ENCODE peak calls at places on chromosomes 2 and 18, in four cellular contexts. J, L, F and W are unnamed samples.

GRCh38 chr2:158969717-158970521 is 1.5 kb downstream of the TANC1 start:
- DNase-seq in J (no peak), L (no peak), F (no peak), W (peak; percentile 44)

GRCh38 chr18:26406854-26407517 is 141.4 kb downstream of the KCTD1 start:
- DNase-seq in J (no peak), L (no peak), F (no peak), W (no peak)

GRCh38 chr2:288002-288742 is at the start of gene ALKAL2:
- DNase-seq in J (no peak), L (no peak), F (no peak), W (peak; percentile 44)

GRCh38 chr2:38690499-38691420 is 24.8 kb downstream of the GALM start:
- DNase-seq in J (no peak), L (peak; percentile 85), F (peak; percentile 72), W (no peak)

GRCh38 chr2:210203162-210203561 is 22.1 kb downstream of the ACADL start:
- DNase-seq in J (no peak), L (no peak), F (no peak), W (no peak)

GRCh38 chr2:147045113-147045512 is 799.7 kb upstream of the ACVR2A start:
- DNase-seq in J (peak; percentile 15), L (peak; percentile 45), F (peak; percentile 8), W (peak; percentile 76)

GRCh38 chr2:46481541-46482193 is 2.3 kb downstream of the TMEM247 start:
- DNase-seq in J (no peak), L (no peak), F (no peak), W (no peak)

GRCh38 chr2:235608200-235608591 is 114.4 kb downstream of the AGAP1 start:
- DNase-seq in J (no peak), L (no peak), F (no peak), W (no peak)

GRCh38 chr2:96098900-96099590 is 17.3 kb downstream of the ADRA2B start:
- DNase-seq in J (no peak), L (no peak), F (no peak), W (peak; percentile 9)

GRCh38 chr2:129255610-129256313 is 723.7 kb upstream of the RAB6C start:
- DNase-seq in J (no peak), L (no peak), F (no peak), W (no peak)

GRCh38 chr2:8053241-8053640 is 628.6 kb upstream of the ID2 start:
- DNase-seq in J (no peak), L (no peak), F (no peak), W (no peak)

GRCh38 chr2:6986894-6987487 is 69.8 kb downstream of the RNF144A start:
- DNase-seq in J (no peak), L (peak; percentile 61), F (no peak), W (no peak)

GRCh38 chr2:64675860-64676259 is 22.1 kb upstream of the SERTAD2 start:
- DNase-seq in J (no peak), L (peak; percentile 51), F (peak; percentile 12), W (no peak)

GRCh38 chr2:143608758-143609157 is 479.5 kb downstream of the ARHGAP15 start:
- DNase-seq in J (no peak), L (no peak), F (no peak), W (no peak)

DNA sequence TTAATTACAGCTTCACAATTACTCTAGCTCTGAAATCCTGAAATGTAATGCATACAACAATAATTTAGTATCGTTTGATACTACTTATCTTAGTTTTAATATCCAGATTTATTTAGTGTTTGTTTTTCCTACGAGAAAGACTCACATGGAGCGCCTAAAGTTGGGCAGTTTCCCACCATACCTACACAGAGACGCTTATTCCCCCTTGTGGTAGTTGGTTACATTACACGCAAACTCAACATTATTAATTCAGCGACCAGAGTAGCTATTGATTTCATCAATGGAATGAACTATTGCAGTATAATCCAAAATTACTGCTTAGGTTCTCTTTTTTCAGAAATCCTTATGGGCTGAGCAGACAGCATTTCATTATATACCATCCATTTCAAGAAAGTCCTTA is 164.0 kb upstream of the REG3G start:
- DNase-seq in J (no peak), L (peak; percentile 51), F (peak; percentile 25), W (no peak)
- TF ChIP-seq NR2C2 in J (no peak), L (no peak), F (no peak), W (no peak)

DNA sequence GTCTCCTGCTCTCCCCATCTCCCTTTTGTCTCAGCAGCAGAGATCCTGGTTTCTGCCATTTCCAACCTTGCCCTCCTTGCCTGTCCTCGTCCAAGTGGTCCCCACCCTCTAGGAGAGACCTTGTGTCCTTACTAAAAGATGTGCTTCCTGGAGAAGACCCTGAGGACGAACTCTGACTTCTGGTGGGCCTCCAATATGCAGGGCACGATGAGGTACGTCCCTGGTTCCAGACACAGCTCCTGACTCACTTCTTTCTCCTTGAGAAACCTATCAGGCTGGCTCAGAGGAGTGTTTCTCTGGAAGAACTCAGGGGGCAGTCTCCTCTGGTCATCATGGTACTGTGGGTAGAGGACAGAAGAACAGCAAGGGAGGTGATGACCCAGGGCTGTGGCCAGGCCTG is 28.2 kb downstream of the CAPN14 start:
- DNase-seq in J (no peak), L (no peak), F (no peak), W (no peak)
- TF ChIP-seq NR2C2 in J (no peak), L (no peak), F (no peak), W (no peak)

GRCh38 chr2:201228271-201228911 is 31.9 kb upstream of the CASP8 start:
- DNase-seq in J (no peak), L (no peak), F (no peak), W (no peak)
- TF ChIP-seq NR2C2 in J (no peak), L (no peak), F (no peak), W (no peak)

GRCh38 chr18:9712606-9713005 is 4.5 kb downstream of the RAB31 start:
- DNase-seq in J (no peak), L (no peak), F (no peak), W (no peak)
- TF ChIP-seq NR2C2 in J (no peak), L (no peak), F (no peak), W (no peak)

GRCh38 chr2:2269989-2270562 is 61.0 kb downstream of the MYT1L start:
- DNase-seq in J (no peak), L (no peak), F (no peak), W (no peak)
- TF ChIP-seq NR2C2 in J (no peak), L (no peak), F (no peak), W (no peak)

DNA sequence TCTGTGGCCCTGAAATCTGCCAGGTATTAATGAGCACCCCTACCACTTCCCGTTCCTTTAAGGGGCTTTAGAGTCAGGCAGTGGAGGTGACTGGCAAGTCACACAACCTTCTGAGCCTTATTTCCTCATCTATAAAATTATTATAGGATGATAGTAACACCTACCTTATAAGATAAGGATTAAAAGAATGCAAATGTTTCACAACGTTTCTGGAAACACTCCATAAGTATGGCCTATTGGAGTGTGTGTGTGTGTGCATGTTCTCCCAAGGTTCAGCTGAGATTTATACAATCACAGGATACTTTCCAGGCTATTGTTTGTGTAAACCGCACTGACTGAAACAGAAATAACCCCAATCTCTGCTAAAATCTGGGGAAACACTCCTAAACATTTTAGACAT is 176.0 kb downstream of the PDE11A start:
- DNase-seq in J (no peak), L (no peak), F (no peak), W (no peak)
- TF ChIP-seq NR2C2 in J (no peak), L (no peak), F (no peak), W (no peak)

GRCh38 chr2:113060396-113060795 is 1.4 kb downstream of the IL36RN start:
- DNase-seq in J (no peak), L (no peak), F (no peak), W (no peak)
- TF ChIP-seq NR2C2 in J (no peak), L (no peak), F (no peak), W (no peak)

GRCh38 chr2:61905372-61906186 is at the start of gene COMMD1:
- DNase-seq in J (peak; percentile 28), L (peak; percentile 67), F (peak; percentile 51), W (peak; percentile 76)
- TF ChIP-seq NR2C2 in J (no peak), L (peak; percentile 82), F (peak; percentile 75), W (no peak)

DNA sequence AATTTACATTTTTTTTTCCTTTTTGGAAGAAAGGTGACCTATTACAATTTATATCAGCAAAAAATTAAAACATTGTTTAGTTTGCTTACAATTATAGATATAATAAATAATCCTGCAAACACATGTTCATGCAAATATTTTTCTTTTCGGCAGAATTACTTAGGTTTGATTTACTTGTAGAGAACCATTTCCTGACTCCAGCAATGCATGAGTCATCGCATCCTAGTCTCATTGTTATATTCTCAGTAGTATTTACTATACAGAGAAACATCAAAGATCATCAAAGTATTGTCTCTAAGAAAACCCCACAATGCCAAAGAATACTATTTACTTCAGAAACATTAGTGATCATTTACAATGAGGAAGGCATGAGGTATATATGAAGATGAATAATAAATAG is 40.4 kb upstream of the MTIF2 start:
- DNase-seq in J (no peak), L (no peak), F (no peak), W (no peak)
- TF ChIP-seq NR2C2 in J (no peak), L (no peak), F (no peak), W (no peak)